ENCODE peak calls at places on chromosomes 7 and 10, in eight cellular contexts. U, G, P, Y, M, Z, B and F are unnamed samples.

GRCh38 chr7:106671160-106671559 is 10.2 kb upstream of the CCDC71L start:
- DNase-seq in G (no peak), B (no peak), Y (no peak), M (no peak), U (no peak), Z (no peak), P (no peak), F (no peak)

GRCh38 chr7:139734395-139734794 is 43.4 kb downstream of the HIPK2 start:
- DNase-seq in G (no peak), B (no peak), Y (no peak), Z (no peak), U (peak), P (no peak), M (peak), F (peak)

GRCh38 chr7:22351878-22352277 is 5.1 kb downstream of the RAPGEF5 start:
- DNase-seq in B (no peak), G (no peak), Z (no peak), P (no peak), M (no peak), Y (no peak), U (no peak), F (no peak)

GRCh38 chr10:13775786-13776780 is 189.3 kb downstream of the PRPF18 start:
- DNase-seq in G (no peak), U (no peak), M (peak), B (no peak), Z (no peak), P (no peak), Y (no peak), F (peak)

GRCh38 chr10:46525824-46526681 is 30.4 kb downstream of the GPRIN2 start:
- DNase-seq in G (no peak), B (no peak), Y (no peak), M (no peak), P (no peak), U (no peak), Z (no peak), F (no peak)

GRCh38 chr7:81140775-81141174 is 221.9 kb upstream of the SEMA3C start:
- DNase-seq in P (no peak), Y (no peak), Z (no peak), G (no peak), B (no peak), M (no peak), U (no peak), F (no peak)

GRCh38 chr10:87818505-87819273 is 663 bp upstream of the ATAD1 start:
- DNase-seq in Z (no peak), U (no peak), P (peak), G (peak), Y (peak), M (no peak), B (peak), F (no peak)

GRCh38 chr7:93717217-93717900 is 142.8 kb upstream of the CALCR start:
- DNase-seq in M (no peak), U (no peak), B (no peak), P (no peak), G (no peak), Y (no peak), Z (no peak), F (no peak)

GRCh38 chr7:22576941-22577927 is 77.2 kb upstream of the STEAP1B start:
- DNase-seq in Z (no peak), B (no peak), Y (peak), M (peak), P (peak), G (no peak), U (no peak), F (peak)

GRCh38 chr7:48337012-48337621 is 165.9 kb downstream of the ABCA13 start:
- DNase-seq in B (no peak), G (no peak), M (no peak), P (peak), Z (peak), Y (peak), U (no peak), F (no peak)

GRCh38 chr10:22927661-22928403 is at the start of gene ARMC3:
- DNase-seq in U (peak), B (peak), M (peak), Y (peak), P (peak), Z (peak), G (peak), F (no peak)

GRCh38 chr10:133278577-133279265 is 2.1 kb upstream of the ADAM8 start:
- DNase-seq in Y (peak), G (peak), U (no peak), P (peak), B (no peak), Z (no peak), M (no peak), F (no peak)

GRCh38 chr7:33143996-33144718 is 14.8 kb downstream of the BBS9 start:
- DNase-seq in B (no peak), M (no peak), G (no peak), P (no peak), Z (no peak), Y (no peak), U (no peak), F (no peak)

GRCh38 chr7:44977956-44978355 is 859 bp downstream of the MYO1G start:
- DNase-seq in G (no peak), U (peak), Z (no peak), B (no peak), P (no peak), M (no peak), Y (no peak), F (no peak)

GRCh38 chr10:21014141-21014540 is 117.0 kb upstream of the NEBL start:
- DNase-seq in U (no peak), G (no peak), M (no peak), Y (no peak), B (no peak), Z (no peak), P (no peak), F (no peak)

GRCh38 chr10:72981882-72982529 is 27.4 kb upstream of the PLA2G12B start:
- DNase-seq in B (no peak), U (no peak), M (no peak), Y (no peak), G (no peak), Z (no peak), P (no peak), F (no peak)

GRCh38 chr10:34768261-34768971 is 46.7 kb downstream of the PARD3 start:
- DNase-seq in B (no peak), M (peak), G (no peak), U (peak), Z (no peak), Y (no peak), P (peak), F (no peak)

GRCh38 chr10:31927597-31928530 is 767 bp downstream of the ARHGAP12 start:
- DNase-seq in P (peak), B (peak), G (peak), Z (peak), U (peak), Y (peak), M (no peak), F (no peak)

GRCh38 chr10:21372651-21373410 is 152.7 kb downstream of the SKIDA1 start:
- DNase-seq in B (peak), Z (no peak), U (no peak), P (peak), M (peak), G (no peak), Y (peak), F (peak)

GRCh38 chr10:86644412-86645110 is 9.8 kb upstream of the OPN4 start:
- DNase-seq in U (peak), G (no peak), P (no peak), Z (no peak), B (no peak), Y (no peak), M (no peak), F (no peak)

GRCh38 chr10:45368181-45368580 is 5.8 kb upstream of the ALOX5 start:
- DNase-seq in Y (no peak), Z (no peak), P (no peak), G (no peak), U (no peak), M (no peak), B (no peak), F (no peak)

GRCh38 chr7:101058355-101058754 is 26.9 kb upstream of the TRIM56 start:
- DNase-seq in P (peak), Y (peak), M (no peak), U (peak), B (peak), Z (peak), G (no peak), F (no peak)

GRCh38 chr10:113941140-113941539 is 86.7 kb downstream of the NHLRC2 start:
- DNase-seq in Y (no peak), B (no peak), P (no peak), G (no peak), M (no peak), U (no peak), Z (no peak), F (no peak)

GRCh38 chr10:110531687-110532086 is 34.0 kb downstream of the DUSP5 start:
- DNase-seq in G (no peak), P (no peak), Y (no peak), B (no peak), U (no peak), Z (no peak), M (no peak), F (no peak)

GRCh38 chr10:131694168-131694962 is 206.4 kb upstream of the PPP2R2D start:
- DNase-seq in M (no peak), Y (no peak), B (no peak), U (peak), G (no peak), P (no peak), Z (no peak), F (no peak)

GRCh38 chr10:43252785-43253341 is 14.0 kb downstream of the RASGEF1A start:
- DNase-seq in G (no peak), B (no peak), U (no peak), Y (no peak), Z (no peak), P (no peak), M (no peak), F (no peak)

GRCh38 chr7:32074787-32075570 is 4.8 kb upstream of the PDE1C start:
- DNase-seq in Z (no peak), Y (no peak), B (no peak), G (no peak), U (no peak), M (no peak), P (no peak), F (no peak)

GRCh38 chr7:88169717-88170320 is 50.0 kb downstream of the SRI start:
- DNase-seq in P (no peak), G (no peak), Y (peak), M (no peak), B (no peak), U (no peak), Z (no peak), F (no peak)

GRCh38 chr7:44466300-44467216 is 23.9 kb downstream of the NUDCD3 start:
- DNase-seq in Z (no peak), P (no peak), B (no peak), Y (no peak), U (no peak), M (peak), G (no peak), F (no peak)

GRCh38 chr7:39667354-39667923 is 44.1 kb downstream of the RALA start:
- DNase-seq in G (no peak), Y (peak), U (no peak), M (no peak), Z (no peak), P (no peak), B (no peak), F (no peak)

GRCh38 chr7:113179313-113179712 is 61.0 kb upstream of the SMIM30 start:
- DNase-seq in U (no peak), G (no peak), M (no peak), Z (no peak), Y (no peak), B (no peak), P (no peak), F (no peak)

GRCh38 chr10:125389648-125390047 is 229.3 kb upstream of the CTBP2 start:
- DNase-seq in M (no peak), G (no peak), Z (no peak), B (no peak), U (no peak), P (no peak), Y (no peak), F (no peak)

GRCh38 chr10:6701289-6701688 is 121.2 kb upstream of the PRKCQ start:
- DNase-seq in M (no peak), B (no peak), Y (peak), U (no peak), Z (peak), G (no peak), P (no peak), F (no peak)

GRCh38 chr10:120600871-120601644 is 144.0 kb downstream of the PLPP4 start:
- DNase-seq in M (no peak), U (no peak), B (no peak), Y (peak), P (no peak), G (peak), Z (peak), F (no peak)

GRCh38 chr7:101085000-101085948 is at the start of gene TRIM56:
- DNase-seq in G (peak), Y (peak), M (peak), P (peak), U (peak), B (peak), Z (peak), F (peak)